ENCODE peak calls at places on chromosomes 11 and 22, in six cellular contexts. One of them, this sample, is unnamed.
A peak's percentile ranks its signal among the peaks of the same experiment; 100 is the strongest.

GRCh38 chr22:36368359-36368983 is 19.3 kb downstream of the MYH9 start:
- DNase-seq in iris pigment epithelial cell: peak; percentile 87
- DNase-seq in left lobe of liver: no peak
- DNase-seq in T-helper 2 cell: no peak
- DNase-seq in iPS DF 19.7: peak; percentile 94
- DNase-seq in A172: peak; percentile 85
- DNase-seq in this sample: peak; percentile 88

GRCh38 chr11:125289419-125290088 is 125.0 kb downstream of the PKNOX2 start:
- DNase-seq in left lobe of liver: peak; percentile 73
- DNase-seq in iPS DF 19.7: no peak
- DNase-seq in iris pigment epithelial cell: no peak
- DNase-seq in T-helper 2 cell: no peak
- DNase-seq in A172: no peak
- DNase-seq in this sample: no peak

GRCh38 chr11:105933666-105934065 is 88.4 kb downstream of the MSANTD4 start:
- DNase-seq in T-helper 2 cell: no peak
- DNase-seq in iris pigment epithelial cell: no peak
- DNase-seq in A172: no peak
- DNase-seq in iPS DF 19.7: no peak
- DNase-seq in left lobe of liver: no peak
- DNase-seq in this sample: no peak

GRCh38 chr11:44765026-44765595 is 38.3 kb downstream of the TSPAN18 start:
- DNase-seq in T-helper 2 cell: no peak
- DNase-seq in iPS DF 19.7: no peak
- DNase-seq in iris pigment epithelial cell: no peak
- DNase-seq in left lobe of liver: no peak
- DNase-seq in A172: no peak
- DNase-seq in this sample: no peak

GRCh38 chr22:44180706-44181032 is at the start of gene PARVG:
- DNase-seq in A172: no peak
- DNase-seq in left lobe of liver: no peak
- DNase-seq in T-helper 2 cell: no peak
- DNase-seq in iris pigment epithelial cell: no peak
- DNase-seq in iPS DF 19.7: peak; percentile 57
- DNase-seq in this sample: no peak

GRCh38 chr11:28140689-28141455 is 32.7 kb downstream of the METTL15 start:
- DNase-seq in iPS DF 19.7: no peak
- DNase-seq in T-helper 2 cell: no peak
- DNase-seq in A172: peak; percentile 18
- DNase-seq in iris pigment epithelial cell: no peak
- DNase-seq in left lobe of liver: no peak
- DNase-seq in this sample: no peak

GRCh38 chr22:24894998-24895397 is 51.5 kb downstream of the LHFPL7 start:
- DNase-seq in A172: peak; percentile 62
- DNase-seq in left lobe of liver: peak; percentile 78
- DNase-seq in iris pigment epithelial cell: peak; percentile 90
- DNase-seq in T-helper 2 cell: no peak
- DNase-seq in iPS DF 19.7: no peak
- DNase-seq in this sample: peak; percentile 68

GRCh38 chr11:35038211-35038930 is 100.6 kb upstream of the CD44 start:
- DNase-seq in left lobe of liver: no peak
- DNase-seq in A172: no peak
- DNase-seq in T-helper 2 cell: no peak
- DNase-seq in iPS DF 19.7: no peak
- DNase-seq in iris pigment epithelial cell: peak; percentile 46
- DNase-seq in this sample: no peak

GRCh38 chr11:117796456-117797428 is at the start of gene DSCAML1:
- DNase-seq in A172: no peak
- DNase-seq in iris pigment epithelial cell: no peak
- DNase-seq in left lobe of liver: no peak
- DNase-seq in iPS DF 19.7: no peak
- DNase-seq in T-helper 2 cell: no peak
- DNase-seq in this sample: no peak

GRCh38 chr11:13896175-13896989 is 66.1 kb upstream of the SPON1 start:
- DNase-seq in iris pigment epithelial cell: no peak
- DNase-seq in left lobe of liver: peak; percentile 64
- DNase-seq in iPS DF 19.7: no peak
- DNase-seq in A172: no peak
- DNase-seq in T-helper 2 cell: no peak
- DNase-seq in this sample: no peak

GRCh38 chr11:19259487-19260345 is 19.0 kb upstream of the E2F8 start:
- DNase-seq in A172: peak; percentile 60
- DNase-seq in iPS DF 19.7: no peak
- DNase-seq in T-helper 2 cell: peak; percentile 52
- DNase-seq in left lobe of liver: peak; percentile 60
- DNase-seq in iris pigment epithelial cell: peak; percentile 54
- DNase-seq in this sample: peak; percentile 83

GRCh38 chr11:74837191-74837590 is 88.5 kb downstream of the RNF169 start:
- DNase-seq in A172: no peak
- DNase-seq in T-helper 2 cell: no peak
- DNase-seq in iris pigment epithelial cell: no peak
- DNase-seq in iPS DF 19.7: no peak
- DNase-seq in left lobe of liver: no peak
- DNase-seq in this sample: no peak

GRCh38 chr11:6610591-6610990 is 1.4 kb downstream of the TAF10 start:
- DNase-seq in A172: no peak
- DNase-seq in left lobe of liver: no peak
- DNase-seq in iris pigment epithelial cell: no peak
- DNase-seq in T-helper 2 cell: no peak
- DNase-seq in iPS DF 19.7: no peak
- DNase-seq in this sample: no peak

GRCh38 chr11:117230286-117230961 is 1.4 kb downstream of the PCSK7 start:
- DNase-seq in iris pigment epithelial cell: peak; percentile 51
- DNase-seq in A172: no peak
- DNase-seq in iPS DF 19.7: no peak
- DNase-seq in left lobe of liver: no peak
- DNase-seq in T-helper 2 cell: peak; percentile 19
- DNase-seq in this sample: no peak

GRCh38 chr11:129267716-129268115 is 75.6 kb upstream of the ARHGAP32 start:
- DNase-seq in T-helper 2 cell: no peak
- DNase-seq in iPS DF 19.7: no peak
- DNase-seq in iris pigment epithelial cell: no peak
- DNase-seq in left lobe of liver: no peak
- DNase-seq in A172: no peak
- DNase-seq in this sample: no peak

GRCh38 chr11:125123947-125124633 is 12.7 kb upstream of the TMEM218 start:
- DNase-seq in A172: peak; percentile 80
- DNase-seq in T-helper 2 cell: no peak
- DNase-seq in iPS DF 19.7: peak; percentile 50
- DNase-seq in left lobe of liver: peak; percentile 66
- DNase-seq in iris pigment epithelial cell: peak; percentile 70
- DNase-seq in this sample: peak; percentile 59

GRCh38 chr11:44095506-44096359 is at the start of gene EXT2:
- DNase-seq in T-helper 2 cell: peak; percentile 77
- DNase-seq in A172: peak; percentile 74
- DNase-seq in iris pigment epithelial cell: peak; percentile 79
- DNase-seq in iPS DF 19.7: no peak
- DNase-seq in left lobe of liver: peak; percentile 93
- DNase-seq in this sample: peak; percentile 91

GRCh38 chr22:30265851-30266444 is 703 bp downstream of the OSM start:
- DNase-seq in iPS DF 19.7: no peak
- DNase-seq in iris pigment epithelial cell: no peak
- DNase-seq in left lobe of liver: peak; percentile 67
- DNase-seq in T-helper 2 cell: peak; percentile 73
- DNase-seq in A172: no peak
- DNase-seq in this sample: no peak

GRCh38 chr11:81005595-81005994 is 1564.8 kb upstream of the TENM4 start:
- DNase-seq in A172: peak; percentile 88
- DNase-seq in iris pigment epithelial cell: peak; percentile 85
- DNase-seq in iPS DF 19.7: no peak
- DNase-seq in left lobe of liver: no peak
- DNase-seq in T-helper 2 cell: no peak
- DNase-seq in this sample: no peak

GRCh38 chr11:69969890-69970784 is 108.0 kb upstream of the ANO1 start:
- DNase-seq in iris pigment epithelial cell: peak; percentile 16
- DNase-seq in A172: no peak
- DNase-seq in T-helper 2 cell: no peak
- DNase-seq in left lobe of liver: peak; percentile 95
- DNase-seq in iPS DF 19.7: no peak
- DNase-seq in this sample: peak; percentile 11

GRCh38 chr11:47586456-47586855 is at the start of gene FAM180B:
- DNase-seq in T-helper 2 cell: no peak
- DNase-seq in A172: no peak
- DNase-seq in iris pigment epithelial cell: no peak
- DNase-seq in left lobe of liver: no peak
- DNase-seq in iPS DF 19.7: no peak
- DNase-seq in this sample: no peak

GRCh38 chr11:69655479-69656394 is 14.8 kb downstream of the CCND1 start:
- DNase-seq in iPS DF 19.7: no peak
- DNase-seq in iris pigment epithelial cell: no peak
- DNase-seq in A172: no peak
- DNase-seq in left lobe of liver: no peak
- DNase-seq in T-helper 2 cell: no peak
- DNase-seq in this sample: no peak

GRCh38 chr22:33467718-33468117 is 409.5 kb upstream of the SYN3 start:
- DNase-seq in A172: no peak
- DNase-seq in T-helper 2 cell: no peak
- DNase-seq in left lobe of liver: no peak
- DNase-seq in iris pigment epithelial cell: no peak
- DNase-seq in iPS DF 19.7: no peak
- DNase-seq in this sample: no peak

GRCh38 chr22:31179345-31179744 is 19.4 kb downstream of the RNF185 start:
- DNase-seq in A172: peak; percentile 43
- DNase-seq in iris pigment epithelial cell: peak; percentile 16
- DNase-seq in left lobe of liver: peak; percentile 75
- DNase-seq in T-helper 2 cell: no peak
- DNase-seq in iPS DF 19.7: no peak
- DNase-seq in this sample: no peak

GRCh38 chr22:20013382-20013871 is 3.2 kb downstream of the ARVCF start:
- DNase-seq in A172: no peak
- DNase-seq in iris pigment epithelial cell: peak; percentile 49
- DNase-seq in T-helper 2 cell: no peak
- DNase-seq in left lobe of liver: no peak
- DNase-seq in iPS DF 19.7: peak; percentile 42
- DNase-seq in this sample: peak; percentile 86

GRCh38 chr11:86416494-86416893 is 41.8 kb downstream of the CCDC81 start:
- DNase-seq in left lobe of liver: no peak
- DNase-seq in iris pigment epithelial cell: peak; percentile 34
- DNase-seq in A172: no peak
- DNase-seq in T-helper 2 cell: no peak
- DNase-seq in iPS DF 19.7: no peak
- DNase-seq in this sample: no peak

GRCh38 chr11:67371549-67372231 is 1.7 kb downstream of the CLCF1 start:
- DNase-seq in left lobe of liver: no peak
- DNase-seq in iPS DF 19.7: no peak
- DNase-seq in A172: no peak
- DNase-seq in iris pigment epithelial cell: peak; percentile 65
- DNase-seq in T-helper 2 cell: no peak
- DNase-seq in this sample: peak; percentile 70

GRCh38 chr11:43975631-43976030 is 33.2 kb downstream of the C11orf96 start:
- DNase-seq in A172: peak; percentile 19
- DNase-seq in iris pigment epithelial cell: no peak
- DNase-seq in iPS DF 19.7: no peak
- DNase-seq in left lobe of liver: no peak
- DNase-seq in T-helper 2 cell: no peak
- DNase-seq in this sample: no peak

This sample was measured in dermis blood vessel endothelial cell.